ENCODE peak calls at places on chromosomes 7 and 10, in four cellular contexts. G is stimulated activated CD4-positive, alpha-beta T cell treated with anti-CD3 and anti-CD28 coated beads, Interleukin-1b, Interleukin-23, amount 100 ng/mL, for 24 hours; K is KBM-7; B is posterior cingulate gyrus. W is an unnamed sample.

GRCh38 chr10:71985542-71986250 is 21.5 kb downstream of the CHST3 start:
- DNase-seq in G (no peak), K (no peak), B (no peak), W (no peak)

GRCh38 chr10:101961591-101962498 is 94.1 kb downstream of the ARMH3 start:
- DNase-seq in G (no peak), K (no peak), B (no peak), W (no peak)

GRCh38 chr7:37117261-37117660 is 331.4 kb downstream of the ELMO1 start:
- DNase-seq in G (no peak), K (no peak), B (no peak), W (no peak)

GRCh38 chr7:135756191-135756590 is 7.6 kb upstream of the FAM180A start:
- DNase-seq in G (no peak), K (peak), B (no peak), W (no peak)

GRCh38 chr7:42574693-42575084 is 337.2 kb downstream of the C7orf25 start:
- DNase-seq in G (no peak), K (no peak), B (no peak), W (no peak)

GRCh38 chr10:14560274-14560673 is 214.4 kb downstream of the FAM107B start:
- DNase-seq in G (peak), K (peak), B (no peak), W (no peak)

GRCh38 chr10:7507887-7508726 is 97.3 kb upstream of the SFMBT2 start:
- DNase-seq in G (no peak), K (no peak), B (no peak), W (no peak)

GRCh38 chr10:8539056-8539455 is 484.6 kb downstream of the GATA3 start:
- DNase-seq in G (no peak), K (no peak), B (no peak), W (no peak)

GRCh38 chr7:913736-914520 is 37.6 kb downstream of the GET4 start:
- DNase-seq in G (no peak), K (no peak), B (peak), W (peak)

GRCh38 chr10:20670569-20670968 is 226.5 kb downstream of the NEBL start:
- DNase-seq in G (no peak), K (no peak), B (no peak), W (no peak)

GRCh38 chr10:7956508-7956907 is 98.0 kb upstream of the GATA3 start:
- DNase-seq in G (no peak), K (peak), B (no peak), W (no peak)

GRCh38 chr7:135976312-135977019 is 693 bp downstream of the MTPN start:
- DNase-seq in G (no peak), K (peak), B (no peak), W (no peak)

GRCh38 chr10:110609592-110609991 is 34.5 kb upstream of the RBM20 start:
- DNase-seq in G (no peak), K (peak), B (no peak), W (no peak)

GRCh38 chr10:71998119-71998839 is 34.1 kb downstream of the CHST3 start:
- DNase-seq in G (no peak), K (no peak), B (peak), W (no peak)

GRCh38 chr7:47587389-47587788 is 5.5 kb upstream of the TNS3 start:
- DNase-seq in G (no peak), K (no peak), B (no peak), W (no peak)

GRCh38 chr10:29555746-29556481 is 78.9 kb downstream of the SVIL start:
- DNase-seq in G (no peak), K (no peak), B (no peak), W (no peak)

GRCh38 chr7:24881622-24882021 is 98.4 kb downstream of the OSBPL3 start:
- DNase-seq in G (no peak), K (no peak), B (no peak), W (no peak)

GRCh38 chr7:110760341-110760740 is 330.6 kb upstream of the LRRN3 start:
- DNase-seq in G (no peak), K (no peak), B (no peak), W (no peak)

W was measured in dorsolateral prefrontal cortex.